ENCODE peak calls at places on chromosome 11, in four cellular contexts. One of them, this sample, is unnamed. For H3K4me1, the result is how much of the 10 kb centered on the place peaks cover.

GRCh38 chr11:2214527-2215229 is 43.1 kb upstream of the TH start:
- DNase-seq in IMR-90: no peak
- DNase-seq in thyroid gland: no peak
- DNase-seq in body of pancreas: no peak
- DNase-seq in this sample: no peak

GRCh38 chr11:125429174-125429707 is 66.8 kb downstream of the FEZ1 start:
- DNase-seq in IMR-90: peak
- DNase-seq in thyroid gland: peak
- DNase-seq in body of pancreas: peak
- DNase-seq in this sample: peak

GRCh38 chr11:79809487-79809886 is 368.7 kb upstream of the TENM4 start:
- DNase-seq in IMR-90: no peak
- DNase-seq in thyroid gland: no peak
- DNase-seq in body of pancreas: no peak
- DNase-seq in this sample: no peak

GRCh38 chr11:3134651-3135490 is 30.2 kb downstream of the OSBPL5 start:
- DNase-seq in IMR-90: no peak
- DNase-seq in thyroid gland: no peak
- DNase-seq in body of pancreas: no peak
- DNase-seq in this sample: peak

GRCh38 chr11:73461335-73461840 is 85.2 kb downstream of the RELT start:
- DNase-seq in IMR-90: peak
- DNase-seq in thyroid gland: no peak
- DNase-seq in body of pancreas: no peak
- DNase-seq in this sample: no peak

GRCh38 chr11:32792111-32792947 is 2.1 kb downstream of the CCDC73 start:
- DNase-seq in IMR-90: no peak
- DNase-seq in thyroid gland: no peak
- DNase-seq in body of pancreas: no peak
- DNase-seq in this sample: no peak

GRCh38 chr11:2387266-2387982 is 10.3 kb downstream of the CD81 start:
- DNase-seq in IMR-90: peak
- DNase-seq in thyroid gland: peak
- DNase-seq in body of pancreas: no peak
- DNase-seq in this sample: no peak

GRCh38 chr11:11213117-11213516 is 139.9 kb downstream of the CSNK2A3 start:
- DNase-seq in IMR-90: no peak
- DNase-seq in thyroid gland: no peak
- DNase-seq in body of pancreas: no peak
- DNase-seq in this sample: no peak

GRCh38 chr11:131966667-131967066 is 596.3 kb downstream of the NTM start:
- DNase-seq in IMR-90: no peak
- DNase-seq in thyroid gland: no peak
- DNase-seq in body of pancreas: no peak
- DNase-seq in this sample: no peak

GRCh38 chr11:122176651-122177050 is 60.6 kb upstream of the BLID start:
- DNase-seq in IMR-90: no peak
- DNase-seq in thyroid gland: no peak
- DNase-seq in body of pancreas: no peak
- DNase-seq in this sample: no peak
- H3K4me1 ChIP-seq in IMR-90: under half
- H3K4me1 ChIP-seq in thyroid gland: under half
- H3K4me1 ChIP-seq in body of pancreas: under half
- H3K4me1 ChIP-seq in this sample: under half

GRCh38 chr11:35047179-35047578 is 91.8 kb upstream of the CD44 start:
- DNase-seq in IMR-90: no peak
- DNase-seq in thyroid gland: no peak
- DNase-seq in body of pancreas: no peak
- DNase-seq in this sample: no peak
- H3K4me3 ChIP-seq in IMR-90: no peak
- H3K4me3 ChIP-seq in thyroid gland: no peak
- H3K4me3 ChIP-seq in body of pancreas: no peak
- H3K4me3 ChIP-seq in this sample: no peak

DNA sequence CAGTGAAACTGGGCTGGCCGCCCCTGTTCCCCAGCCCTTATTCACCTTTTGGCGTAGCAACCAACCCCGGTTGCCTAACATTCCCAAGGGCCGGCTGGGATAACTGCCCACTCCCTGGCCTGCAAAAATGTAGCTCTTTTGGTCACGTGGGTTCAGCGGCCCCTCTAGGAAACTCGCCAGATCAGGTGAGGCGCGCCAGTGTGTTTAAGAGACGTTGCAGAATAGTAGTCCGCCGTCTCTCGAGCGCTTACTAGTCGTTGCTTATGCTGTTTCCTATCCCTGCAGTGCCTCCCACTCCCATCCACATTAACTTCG is 592 bp downstream of the CEP57 start:
- DNase-seq in IMR-90: peak
- DNase-seq in thyroid gland: peak
- DNase-seq in body of pancreas: peak
- DNase-seq in this sample: peak
- TF ChIP-seq CTCF in IMR-90: no peak
- TF ChIP-seq CTCF in thyroid gland: no peak
- TF ChIP-seq CTCF in body of pancreas: no peak
- TF ChIP-seq CTCF in this sample: no peak

GRCh38 chr11:45246241-45246640 is 39.9 kb downstream of the SYT13 start:
- DNase-seq in IMR-90: no peak
- DNase-seq in thyroid gland: no peak
- DNase-seq in body of pancreas: no peak
- DNase-seq in this sample: no peak

GRCh38 chr11:45243931-45244330 is 42.2 kb downstream of the SYT13 start:
- DNase-seq in IMR-90: no peak
- DNase-seq in thyroid gland: no peak
- DNase-seq in body of pancreas: no peak
- DNase-seq in this sample: no peak

GRCh38 chr11:45248501-45249011 is 37.6 kb downstream of the SYT13 start:
- DNase-seq in IMR-90: no peak
- DNase-seq in thyroid gland: no peak
- DNase-seq in body of pancreas: no peak
- DNase-seq in this sample: no peak

GRCh38 chr11:45247433-45247832 is 38.7 kb downstream of the SYT13 start:
- DNase-seq in IMR-90: no peak
- DNase-seq in thyroid gland: no peak
- DNase-seq in body of pancreas: no peak
- DNase-seq in this sample: peak

DNA sequence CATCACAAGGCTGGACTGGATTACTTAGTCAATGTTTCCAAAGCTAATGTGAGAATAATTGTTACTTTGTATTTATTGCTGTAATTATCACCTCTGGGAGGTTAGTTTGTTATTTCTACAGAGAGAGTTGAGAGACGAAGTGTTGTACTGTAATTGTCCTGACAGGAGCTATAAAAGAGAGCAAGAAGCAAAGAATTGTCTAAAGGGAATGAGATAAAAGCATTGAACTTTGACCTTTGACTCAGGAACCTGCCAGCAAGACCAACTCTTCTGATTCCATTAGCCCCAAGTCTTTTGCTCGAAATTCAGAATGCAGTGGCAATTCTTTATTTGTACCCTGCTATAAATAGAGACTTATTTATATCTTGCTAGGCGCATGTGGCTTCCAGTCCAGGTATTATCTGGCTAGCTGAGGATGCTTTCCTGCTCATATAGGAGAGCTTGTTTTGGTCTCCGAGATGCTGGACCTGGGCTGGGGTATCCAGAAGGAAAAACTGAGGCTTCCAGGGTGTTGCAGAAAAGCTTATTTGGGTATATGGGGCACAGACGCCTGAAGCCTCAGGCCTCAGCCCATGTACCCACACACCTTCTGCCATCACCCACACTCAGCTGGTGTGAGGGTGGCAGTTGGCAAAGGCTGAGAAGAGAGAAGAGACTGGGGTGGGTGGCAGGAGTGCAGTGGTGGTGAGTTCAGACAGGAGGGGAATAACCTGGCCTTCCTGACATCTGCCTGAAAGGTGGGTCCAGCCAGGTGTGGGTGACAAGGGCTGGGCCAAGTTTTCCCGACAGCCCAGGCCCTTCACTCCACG is 40.7 kb downstream of the SYT13 start:
- DNase-seq in IMR-90: no peak
- DNase-seq in thyroid gland: no peak
- DNase-seq in body of pancreas: no peak
- DNase-seq in this sample: no peak
- H3K4me1 ChIP-seq in IMR-90: under half
- H3K4me1 ChIP-seq in thyroid gland: under half
- H3K4me1 ChIP-seq in body of pancreas: under half
- H3K4me1 ChIP-seq in this sample: under half

GRCh38 chr11:115321602-115322289 is 182.5 kb downstream of the CADM1 start:
- DNase-seq in IMR-90: peak
- DNase-seq in thyroid gland: no peak
- DNase-seq in body of pancreas: no peak
- DNase-seq in this sample: no peak
- H3K4me3 ChIP-seq in IMR-90: no peak
- H3K4me3 ChIP-seq in thyroid gland: no peak
- H3K4me3 ChIP-seq in body of pancreas: no peak
- H3K4me3 ChIP-seq in this sample: no peak

GRCh38 chr11:777288-778255 is at the start of gene GATD1:
- DNase-seq in IMR-90: peak
- DNase-seq in thyroid gland: peak
- DNase-seq in body of pancreas: peak
- DNase-seq in this sample: peak

GRCh38 chr11:773830-774229 is 3.5 kb downstream of the GATD1 start:
- DNase-seq in IMR-90: no peak
- DNase-seq in thyroid gland: no peak
- DNase-seq in body of pancreas: no peak
- DNase-seq in this sample: no peak

GRCh38 chr11:774873-775592 is 2.3 kb downstream of the GATD1 start:
- DNase-seq in IMR-90: peak
- DNase-seq in thyroid gland: no peak
- DNase-seq in body of pancreas: no peak
- DNase-seq in this sample: no peak

GRCh38 chr11:779120-779954 is 2.0 kb upstream of the GATD1 start:
- DNase-seq in IMR-90: no peak
- DNase-seq in thyroid gland: no peak
- DNase-seq in body of pancreas: no peak
- DNase-seq in this sample: no peak

GRCh38 chr11:776459-777287 is 614 bp downstream of the GATD1 start:
- DNase-seq in IMR-90: no peak
- DNase-seq in thyroid gland: no peak
- DNase-seq in body of pancreas: peak
- DNase-seq in this sample: peak
- TF ChIP-seq CTCF in IMR-90: no peak
- TF ChIP-seq CTCF in thyroid gland: no peak
- TF ChIP-seq CTCF in body of pancreas: no peak
- TF ChIP-seq CTCF in this sample: no peak

GRCh38 chr11:35147273-35147672 is 8.3 kb downstream of the CD44 start:
- DNase-seq in IMR-90: no peak
- DNase-seq in thyroid gland: no peak
- DNase-seq in body of pancreas: no peak
- DNase-seq in this sample: no peak

GRCh38 chr11:35145249-35145648 is 6.3 kb downstream of the CD44 start:
- DNase-seq in IMR-90: peak
- DNase-seq in thyroid gland: peak
- DNase-seq in body of pancreas: no peak
- DNase-seq in this sample: no peak

GRCh38 chr11:35146074-35146521 is 7.1 kb downstream of the CD44 start:
- DNase-seq in IMR-90: no peak
- DNase-seq in thyroid gland: no peak
- DNase-seq in body of pancreas: no peak
- DNase-seq in this sample: no peak

GRCh38 chr11:35148163-35148562 is 9.2 kb downstream of the CD44 start:
- DNase-seq in IMR-90: no peak
- DNase-seq in thyroid gland: no peak
- DNase-seq in body of pancreas: no peak
- DNase-seq in this sample: no peak

DNA sequence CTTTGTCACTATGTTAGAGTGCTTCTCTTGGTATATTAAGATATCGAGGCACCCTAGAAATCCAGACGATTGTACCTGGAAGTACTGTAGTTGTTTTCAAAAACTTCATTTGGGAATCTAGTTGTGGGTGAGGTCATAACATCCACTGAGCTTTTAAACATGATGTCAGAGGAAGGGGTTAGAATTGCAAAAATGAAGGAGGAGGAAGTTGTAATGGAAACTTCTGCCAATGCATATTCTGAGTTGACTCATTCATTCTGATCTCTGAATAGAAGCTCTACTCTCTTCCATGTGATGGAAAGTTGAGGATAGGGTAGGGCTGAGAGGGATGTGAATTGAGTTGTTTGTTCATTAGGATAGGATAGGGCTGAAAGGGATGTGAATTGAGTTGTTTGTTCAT is 7.7 kb downstream of the CD44 start:
- DNase-seq in IMR-90: peak
- DNase-seq in thyroid gland: no peak
- DNase-seq in body of pancreas: no peak
- DNase-seq in this sample: no peak
- H3K4me1 ChIP-seq in IMR-90: under half
- H3K4me1 ChIP-seq in thyroid gland: under half
- H3K4me1 ChIP-seq in body of pancreas: half or more
- H3K4me1 ChIP-seq in this sample: under half

GRCh38 chr11:90135016-90135415 is 553 bp downstream of the NAALAD2 start:
- DNase-seq in IMR-90: no peak
- DNase-seq in thyroid gland: no peak
- DNase-seq in body of pancreas: no peak
- DNase-seq in this sample: no peak

GRCh38 chr11:90134420-90135003 is at the start of gene NAALAD2:
- DNase-seq in IMR-90: peak
- DNase-seq in thyroid gland: peak
- DNase-seq in body of pancreas: peak
- DNase-seq in this sample: peak

DNA sequence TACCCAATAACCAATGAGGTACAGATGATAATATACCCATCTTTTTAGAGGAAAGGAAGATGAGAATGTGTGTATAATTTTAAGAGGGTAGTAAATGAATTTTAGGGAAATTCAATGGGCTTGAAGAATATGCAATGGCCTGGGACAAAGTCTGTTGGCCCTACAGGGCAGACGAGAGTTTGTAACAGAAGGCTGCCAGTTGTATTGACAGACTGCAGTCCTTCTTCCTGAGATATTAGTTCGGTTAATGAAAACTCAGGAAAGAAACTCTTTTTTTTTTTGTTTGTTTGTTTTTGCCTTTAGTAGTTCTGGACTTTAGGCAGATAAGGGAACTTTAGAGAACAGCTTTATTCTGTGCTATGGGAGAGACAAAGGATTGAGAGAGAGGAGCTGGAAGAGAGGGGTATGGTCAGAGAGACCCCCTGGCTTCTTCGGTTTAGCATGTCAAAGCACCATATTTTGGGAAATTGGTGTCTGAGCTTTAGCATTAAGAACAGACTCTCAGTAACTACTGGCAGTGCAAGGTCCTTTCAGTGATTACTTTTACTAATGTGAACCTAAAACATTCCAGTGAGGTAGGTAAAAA is 810 bp upstream of the NAALAD2 start:
- DNase-seq in IMR-90: no peak
- DNase-seq in thyroid gland: no peak
- DNase-seq in body of pancreas: no peak
- DNase-seq in this sample: no peak
- H3K4me3 ChIP-seq in IMR-90: no peak
- H3K4me3 ChIP-seq in thyroid gland: no peak
- H3K4me3 ChIP-seq in body of pancreas: no peak
- H3K4me3 ChIP-seq in this sample: peak

GRCh38 chr11:117950320-117950719 is 21.1 kb upstream of the TMPRSS13 start:
- DNase-seq in IMR-90: no peak
- DNase-seq in thyroid gland: peak
- DNase-seq in body of pancreas: no peak
- DNase-seq in this sample: no peak
- TF ChIP-seq CTCF in IMR-90: no peak
- TF ChIP-seq CTCF in thyroid gland: no peak
- TF ChIP-seq CTCF in body of pancreas: peak
- TF ChIP-seq CTCF in this sample: peak

This sample was measured in BE2C.